ENCODE peak calls at places on chromosome 2, in eight cellular contexts. J is activated CD8-positive, alpha-beta memory T cell treated with anti-CD3 and anti-CD28 coated beads, Interleukin-2, amount 50 U/mL, for 4 hours; S is neuronal stem cell; G is tibial artery; I is small intestine; M is HEK293T; P is skeletal muscle cell; B is GM20000. R is an unnamed sample.

GRCh38 chr2:16623046-16623445 is 42.6 kb downstream of the CYRIA start:
- DNase-seq in J (no peak), S (no peak), G (no peak), I (no peak), M (no peak), P (peak), B (no peak), R (no peak)

GRCh38 chr2:46798041-46798440 is 117.6 kb downstream of the MCFD2 start:
- DNase-seq in J (no peak), S (no peak), G (no peak), I (no peak), M (no peak), P (no peak), B (no peak), R (no peak)

GRCh38 chr2:148244593-148245292 is 223.9 kb downstream of the MBD5 start:
- DNase-seq in J (no peak), S (no peak), G (no peak), I (no peak), M (no peak), P (peak), B (no peak), R (no peak)

GRCh38 chr2:70161069-70161534 is 29.7 kb downstream of the C2orf42 start:
- DNase-seq in J (no peak), S (no peak), G (no peak), I (no peak), M (no peak), P (no peak), B (no peak), R (no peak)

GRCh38 chr2:29753676-29754444 is 167.5 kb downstream of the ALK start:
- DNase-seq in J (no peak), S (no peak), G (no peak), I (no peak), M (no peak), P (peak), B (no peak), R (no peak)

GRCh38 chr2:174333017-174333501 is 1.7 kb upstream of the SP9 start:
- DNase-seq in J (no peak), S (no peak), G (no peak), I (no peak), M (no peak), P (no peak), B (no peak), R (no peak)

GRCh38 chr2:135745545-135745944 is 3.9 kb downstream of the UBXN4 start:
- DNase-seq in J (no peak), S (no peak), G (no peak), I (no peak), M (no peak), P (no peak), B (no peak), R (no peak)

GRCh38 chr2:70922591-70923234 is 13.0 kb upstream of the ATP6V1B1 start:
- DNase-seq in J (no peak), S (no peak), G (no peak), I (no peak), M (no peak), P (no peak), B (no peak), R (peak)

GRCh38 chr2:51212374-51212773 is 180.4 kb upstream of the NRXN1 start:
- DNase-seq in J (no peak), S (no peak), G (no peak), I (no peak), M (no peak), P (no peak), B (no peak), R (no peak)

GRCh38 chr2:182319556-182319955 is 107.3 kb downstream of the PDE1A start:
- DNase-seq in J (no peak), S (no peak), G (no peak), I (no peak), M (no peak), P (no peak), B (no peak), R (no peak)

GRCh38 chr2:69776886-69777777 is 35.2 kb downstream of the ANXA4 start:
- DNase-seq in J (no peak), S (no peak), G (no peak), I (peak), M (no peak), P (no peak), B (no peak), R (no peak)

R was measured in coronary artery.